ENCODE peak calls at places on chromosomes 3 and 15, in six cellular contexts. One of them, this sample, is unnamed. For H3K4me1, the result is how much of the 10 kb centered on the place peaks cover.

GRCh38 chr15:51121118-51121517 is 26.4 kb upstream of the TNFAIP8L3 start:
- DNase-seq in foreskin keratinocyte: peak
- DNase-seq in ascending aorta: peak
- DNase-seq in neural progenitor cell: peak
- DNase-seq in tibial artery: peak
- DNase-seq in CD8-positive, alpha-beta memory T cell: no peak
- DNase-seq in this sample: no peak

GRCh38 chr15:43792761-43793493 is 807 bp downstream of the SERF2 start:
- DNase-seq in tibial artery: no peak
- DNase-seq in foreskin keratinocyte: no peak
- DNase-seq in neural progenitor cell: peak
- DNase-seq in ascending aorta: no peak
- DNase-seq in CD8-positive, alpha-beta memory T cell: no peak
- DNase-seq in this sample: peak

GRCh38 chr15:101322849-101323477 is 27.9 kb upstream of the SNRPA1 start:
- DNase-seq in CD8-positive, alpha-beta memory T cell: no peak
- DNase-seq in tibial artery: peak
- DNase-seq in ascending aorta: no peak
- DNase-seq in foreskin keratinocyte: no peak
- DNase-seq in neural progenitor cell: no peak
- DNase-seq in this sample: no peak

GRCh38 chr3:179068779-179069530 is 2.7 kb downstream of the ZMAT3 start:
- DNase-seq in neural progenitor cell: peak
- DNase-seq in foreskin keratinocyte: no peak
- DNase-seq in CD8-positive, alpha-beta memory T cell: peak
- DNase-seq in ascending aorta: no peak
- DNase-seq in tibial artery: no peak
- DNase-seq in this sample: peak

GRCh38 chr15:79088426-79089205 is 2.0 kb downstream of the RASGRF1 start:
- DNase-seq in CD8-positive, alpha-beta memory T cell: no peak
- DNase-seq in tibial artery: peak
- DNase-seq in neural progenitor cell: no peak
- DNase-seq in ascending aorta: no peak
- DNase-seq in foreskin keratinocyte: no peak
- DNase-seq in this sample: no peak

GRCh38 chr3:189947948-189948723 is 172.6 kb downstream of the P3H2 start:
- DNase-seq in foreskin keratinocyte: no peak
- DNase-seq in CD8-positive, alpha-beta memory T cell: no peak
- DNase-seq in neural progenitor cell: peak
- DNase-seq in tibial artery: no peak
- DNase-seq in ascending aorta: no peak
- DNase-seq in this sample: peak

GRCh38 chr15:57323806-57324589 is 52.3 kb upstream of the CGNL1 start:
- DNase-seq in neural progenitor cell: peak
- DNase-seq in foreskin keratinocyte: peak
- DNase-seq in ascending aorta: no peak
- DNase-seq in CD8-positive, alpha-beta memory T cell: no peak
- DNase-seq in tibial artery: no peak
- DNase-seq in this sample: no peak

GRCh38 chr3:126132751-126133511 is 47.5 kb downstream of the ALDH1L1 start:
- DNase-seq in foreskin keratinocyte: no peak
- DNase-seq in CD8-positive, alpha-beta memory T cell: no peak
- DNase-seq in neural progenitor cell: peak
- DNase-seq in tibial artery: peak
- DNase-seq in ascending aorta: no peak
- DNase-seq in this sample: no peak

GRCh38 chr15:70182858-70183695 is 85.4 kb upstream of the TLE3 start:
- DNase-seq in neural progenitor cell: no peak
- DNase-seq in tibial artery: peak
- DNase-seq in CD8-positive, alpha-beta memory T cell: no peak
- DNase-seq in ascending aorta: no peak
- DNase-seq in foreskin keratinocyte: no peak
- DNase-seq in this sample: no peak

GRCh38 chr15:23467110-23467600 is 20.1 kb upstream of the GOLGA6L2 start:
- DNase-seq in ascending aorta: no peak
- DNase-seq in neural progenitor cell: peak
- DNase-seq in CD8-positive, alpha-beta memory T cell: no peak
- DNase-seq in tibial artery: no peak
- DNase-seq in foreskin keratinocyte: no peak
- DNase-seq in this sample: no peak

GRCh38 chr3:121545049-121545563 is 682 bp downstream of the POLQ start:
- DNase-seq in ascending aorta: no peak
- DNase-seq in neural progenitor cell: peak
- DNase-seq in tibial artery: no peak
- DNase-seq in foreskin keratinocyte: no peak
- DNase-seq in CD8-positive, alpha-beta memory T cell: no peak
- DNase-seq in this sample: no peak

GRCh38 chr3:16511561-16512434 is 1.7 kb downstream of the RFTN1 start:
- DNase-seq in neural progenitor cell: peak
- DNase-seq in ascending aorta: peak
- DNase-seq in CD8-positive, alpha-beta memory T cell: peak
- DNase-seq in tibial artery: peak
- DNase-seq in foreskin keratinocyte: no peak
- DNase-seq in this sample: peak

GRCh38 chr3:48194446-48195071 is 6.3 kb upstream of the CDC25A start:
- DNase-seq in CD8-positive, alpha-beta memory T cell: no peak
- DNase-seq in tibial artery: no peak
- DNase-seq in foreskin keratinocyte: peak
- DNase-seq in ascending aorta: no peak
- DNase-seq in neural progenitor cell: peak
- DNase-seq in this sample: no peak

GRCh38 chr3:34183581-34184313 is 385.3 kb downstream of the PDCD6IP start:
- DNase-seq in tibial artery: no peak
- DNase-seq in neural progenitor cell: no peak
- DNase-seq in foreskin keratinocyte: no peak
- DNase-seq in CD8-positive, alpha-beta memory T cell: no peak
- DNase-seq in ascending aorta: no peak
- DNase-seq in this sample: no peak

GRCh38 chr3:183515968-183516851 is 39.3 kb downstream of the KLHL6 start:
- DNase-seq in ascending aorta: no peak
- DNase-seq in tibial artery: no peak
- DNase-seq in foreskin keratinocyte: no peak
- DNase-seq in CD8-positive, alpha-beta memory T cell: peak
- DNase-seq in neural progenitor cell: no peak
- DNase-seq in this sample: peak

GRCh38 chr15:87212041-87212440 is 1044.5 kb downstream of the NTRK3 start:
- DNase-seq in ascending aorta: no peak
- DNase-seq in CD8-positive, alpha-beta memory T cell: no peak
- DNase-seq in neural progenitor cell: no peak
- DNase-seq in foreskin keratinocyte: no peak
- DNase-seq in tibial artery: no peak
- DNase-seq in this sample: no peak

GRCh38 chr15:80199366-80199765 is 46.6 kb downstream of the FAH start:
- DNase-seq in neural progenitor cell: no peak
- DNase-seq in CD8-positive, alpha-beta memory T cell: no peak
- DNase-seq in foreskin keratinocyte: no peak
- DNase-seq in tibial artery: no peak
- DNase-seq in ascending aorta: no peak
- DNase-seq in this sample: no peak

GRCh38 chr15:56894601-56895000 is 23.8 kb upstream of the TCF12 start:
- DNase-seq in CD8-positive, alpha-beta memory T cell: no peak
- DNase-seq in foreskin keratinocyte: no peak
- DNase-seq in ascending aorta: no peak
- DNase-seq in neural progenitor cell: no peak
- DNase-seq in tibial artery: no peak
- DNase-seq in this sample: no peak

GRCh38 chr15:64699767-64700388 is 75.5 kb downstream of the RBPMS2 start:
- DNase-seq in ascending aorta: no peak
- DNase-seq in foreskin keratinocyte: no peak
- DNase-seq in neural progenitor cell: peak
- DNase-seq in tibial artery: peak
- DNase-seq in CD8-positive, alpha-beta memory T cell: no peak
- DNase-seq in this sample: no peak

GRCh38 chr3:194380300-194380699 is 10.8 kb upstream of the LRRC15 start:
- DNase-seq in CD8-positive, alpha-beta memory T cell: no peak
- DNase-seq in ascending aorta: no peak
- DNase-seq in tibial artery: peak
- DNase-seq in foreskin keratinocyte: no peak
- DNase-seq in neural progenitor cell: no peak
- DNase-seq in this sample: no peak

GRCh38 chr3:154428369-154429206 is 1.4 kb downstream of the GPR149 start:
- DNase-seq in tibial artery: no peak
- DNase-seq in CD8-positive, alpha-beta memory T cell: no peak
- DNase-seq in foreskin keratinocyte: no peak
- DNase-seq in neural progenitor cell: peak
- DNase-seq in ascending aorta: no peak
- DNase-seq in this sample: no peak

GRCh38 chr3:93969443-93969842 is 4.3 kb downstream of the PROS1 start:
- DNase-seq in ascending aorta: no peak
- DNase-seq in foreskin keratinocyte: no peak
- DNase-seq in neural progenitor cell: no peak
- DNase-seq in tibial artery: no peak
- DNase-seq in CD8-positive, alpha-beta memory T cell: no peak
- DNase-seq in this sample: no peak

DNA sequence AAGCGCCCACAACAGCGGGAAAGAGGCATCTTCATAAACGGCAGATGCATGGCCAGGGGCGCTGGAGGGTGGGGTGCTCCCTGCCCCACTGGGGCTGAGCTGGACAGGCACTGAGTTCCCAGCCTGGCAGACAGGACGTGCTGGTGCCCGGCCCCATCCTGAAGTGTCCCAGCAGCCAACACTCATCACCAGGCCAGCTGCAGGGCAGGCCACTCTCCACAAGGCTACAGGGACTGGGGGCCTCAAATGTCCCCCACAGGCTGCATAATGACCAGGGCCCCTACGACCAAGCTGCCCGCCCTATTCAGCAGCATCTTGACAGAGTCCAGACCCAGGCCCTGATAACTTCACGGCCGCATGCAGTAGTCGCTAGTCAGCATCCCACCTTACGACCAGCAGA is 124.1 kb upstream of the IQSEC1 start:
- DNase-seq in ascending aorta: no peak
- DNase-seq in foreskin keratinocyte: no peak
- DNase-seq in neural progenitor cell: no peak
- DNase-seq in tibial artery: no peak
- DNase-seq in CD8-positive, alpha-beta memory T cell: no peak
- DNase-seq in this sample: no peak
- H3K4me1 ChIP-seq in ascending aorta: under half
- H3K4me1 ChIP-seq in foreskin keratinocyte: under half
- H3K4me1 ChIP-seq in neural progenitor cell: under half
- H3K4me1 ChIP-seq in tibial artery: under half
- H3K4me1 ChIP-seq in CD8-positive, alpha-beta memory T cell: under half
- H3K4me1 ChIP-seq in this sample: under half

GRCh38 chr15:63080638-63081250 is 38.2 kb downstream of the TPM1 start:
- DNase-seq in CD8-positive, alpha-beta memory T cell: no peak
- DNase-seq in neural progenitor cell: no peak
- DNase-seq in tibial artery: no peak
- DNase-seq in ascending aorta: no peak
- DNase-seq in foreskin keratinocyte: no peak
- DNase-seq in this sample: no peak

GRCh38 chr15:63076136-63077005 is 33.8 kb downstream of the TPM1 start:
- DNase-seq in foreskin keratinocyte: no peak
- DNase-seq in ascending aorta: no peak
- DNase-seq in neural progenitor cell: no peak
- DNase-seq in CD8-positive, alpha-beta memory T cell: no peak
- DNase-seq in tibial artery: no peak
- DNase-seq in this sample: no peak

GRCh38 chr15:63075072-63075995 is 32.8 kb downstream of the TPM1 start:
- DNase-seq in foreskin keratinocyte: no peak
- DNase-seq in ascending aorta: no peak
- DNase-seq in neural progenitor cell: no peak
- DNase-seq in tibial artery: no peak
- DNase-seq in CD8-positive, alpha-beta memory T cell: no peak
- DNase-seq in this sample: no peak

GRCh38 chr15:63079938-63080626 is 37.5 kb downstream of the TPM1 start:
- DNase-seq in tibial artery: no peak
- DNase-seq in CD8-positive, alpha-beta memory T cell: no peak
- DNase-seq in foreskin keratinocyte: no peak
- DNase-seq in neural progenitor cell: no peak
- DNase-seq in ascending aorta: no peak
- DNase-seq in this sample: no peak

GRCh38 chr15:63077952-63078351 is 35.4 kb downstream of the TPM1 start:
- DNase-seq in foreskin keratinocyte: no peak
- DNase-seq in neural progenitor cell: peak
- DNase-seq in tibial artery: no peak
- DNase-seq in CD8-positive, alpha-beta memory T cell: no peak
- DNase-seq in ascending aorta: no peak
- DNase-seq in this sample: no peak
- H3K4me1 ChIP-seq in foreskin keratinocyte: under half
- H3K4me1 ChIP-seq in neural progenitor cell: under half
- H3K4me1 ChIP-seq in tibial artery: under half
- H3K4me1 ChIP-seq in CD8-positive, alpha-beta memory T cell: under half
- H3K4me1 ChIP-seq in ascending aorta: under half
- H3K4me1 ChIP-seq in this sample: under half

GRCh38 chr15:76341366-76342045 is 4.9 kb downstream of the ISL2 start:
- DNase-seq in tibial artery: no peak
- DNase-seq in CD8-positive, alpha-beta memory T cell: peak
- DNase-seq in neural progenitor cell: peak
- DNase-seq in foreskin keratinocyte: no peak
- DNase-seq in ascending aorta: no peak
- DNase-seq in this sample: no peak

GRCh38 chr15:76342046-76342381 is 5.4 kb downstream of the ISL2 start:
- DNase-seq in ascending aorta: no peak
- DNase-seq in foreskin keratinocyte: no peak
- DNase-seq in tibial artery: no peak
- DNase-seq in neural progenitor cell: peak
- DNase-seq in CD8-positive, alpha-beta memory T cell: no peak
- DNase-seq in this sample: no peak

GRCh38 chr15:76343313-76343996 is 6.9 kb downstream of the ISL2 start:
- DNase-seq in CD8-positive, alpha-beta memory T cell: no peak
- DNase-seq in ascending aorta: no peak
- DNase-seq in tibial artery: no peak
- DNase-seq in neural progenitor cell: peak
- DNase-seq in foreskin keratinocyte: no peak
- DNase-seq in this sample: peak

GRCh38 chr15:76340802-76341365 is 4.3 kb downstream of the ISL2 start:
- DNase-seq in ascending aorta: no peak
- DNase-seq in foreskin keratinocyte: no peak
- DNase-seq in CD8-positive, alpha-beta memory T cell: peak
- DNase-seq in neural progenitor cell: peak
- DNase-seq in tibial artery: no peak
- DNase-seq in this sample: peak

GRCh38 chr15:76342382-76343201 is 6.0 kb downstream of the ISL2 start:
- DNase-seq in tibial artery: no peak
- DNase-seq in foreskin keratinocyte: no peak
- DNase-seq in CD8-positive, alpha-beta memory T cell: peak
- DNase-seq in ascending aorta: no peak
- DNase-seq in neural progenitor cell: peak
- DNase-seq in this sample: no peak
- H3K4me1 ChIP-seq in tibial artery: half or more
- H3K4me1 ChIP-seq in foreskin keratinocyte: under half
- H3K4me1 ChIP-seq in CD8-positive, alpha-beta memory T cell: half or more
- H3K4me1 ChIP-seq in ascending aorta: under half
- H3K4me1 ChIP-seq in neural progenitor cell: under half
- H3K4me1 ChIP-seq in this sample: under half

GRCh38 chr3:187977659-187978058 is 176.3 kb upstream of the LPP start:
- DNase-seq in tibial artery: no peak
- DNase-seq in neural progenitor cell: no peak
- DNase-seq in CD8-positive, alpha-beta memory T cell: no peak
- DNase-seq in foreskin keratinocyte: no peak
- DNase-seq in ascending aorta: no peak
- DNase-seq in this sample: no peak
- H3K4me1 ChIP-seq in tibial artery: under half
- H3K4me1 ChIP-seq in neural progenitor cell: under half
- H3K4me1 ChIP-seq in CD8-positive, alpha-beta memory T cell: half or more
- H3K4me1 ChIP-seq in foreskin keratinocyte: under half
- H3K4me1 ChIP-seq in ascending aorta: under half
- H3K4me1 ChIP-seq in this sample: under half